ENCODE peak calls at places on chromosomes 11 and 22, in four cellular contexts. F is esophagus squamous epithelium, X is GM12864, A is body of pancreas. N is an unnamed sample.

GRCh38 chr22:40597541-40598453 is 38.7 kb downstream of the MRTFA start:
- DNase-seq in A (peak; percentile 19), X (no peak), F (no peak), N (no peak)

GRCh38 chr11:34395916-34396555 is 38.2 kb upstream of the ABTB2 start:
- DNase-seq in F (no peak), X (no peak), A (no peak), N (no peak)

GRCh38 chr22:36417281-36417686 is 29.5 kb upstream of the MYH9 start:
- DNase-seq in F (no peak), X (no peak), A (peak; percentile 93), N (no peak)

GRCh38 chr22:43827926-43828710 is 16.0 kb upstream of the EFCAB6 start:
- DNase-seq in F (no peak), X (no peak), A (no peak), N (no peak)

GRCh38 chr11:42526366-42526765 is 785.4 kb upstream of the API5 start:
- DNase-seq in F (no peak), X (no peak), A (no peak), N (no peak)

GRCh38 chr11:102010776-102011500 is 36.3 kb upstream of the CFAP300 start:
- DNase-seq in F (no peak), A (no peak), X (no peak), N (no peak)

GRCh38 chr11:62071408-62071807 is 52.4 kb upstream of the INCENP start:
- DNase-seq in F (no peak), X (no peak), A (no peak), N (no peak)

GRCh38 chr22:44336962-44337657 is 24.4 kb upstream of the SHISAL1 start:
- DNase-seq in X (no peak), F (no peak), A (no peak), N (no peak)

GRCh38 chr11:125645871-125646270 is 20.9 kb downstream of the CHEK1 start:
- DNase-seq in F (no peak), X (no peak), A (no peak), N (no peak)

GRCh38 chr11:67700141-67700540 is 25.7 kb upstream of the ALDH3B2 start:
- DNase-seq in X (no peak), A (no peak), F (no peak), N (no peak)

GRCh38 chr22:49643466-49643865 is 184.2 kb downstream of the BRD1 start:
- DNase-seq in F (no peak), X (no peak), A (no peak), N (no peak)

GRCh38 chr22:49645791-49646550 is 181.7 kb downstream of the BRD1 start:
- DNase-seq in X (no peak), F (no peak), A (no peak), N (no peak)

GRCh38 chr22:49646876-49647275 is 180.8 kb downstream of the BRD1 start:
- DNase-seq in X (no peak), F (no peak), A (no peak), N (no peak)

GRCh38 chr22:49643998-49644397 is 183.7 kb downstream of the BRD1 start:
- DNase-seq in X (no peak), F (no peak), A (no peak), N (no peak)

GRCh38 chr22:49645257-49645656 is 182.4 kb downstream of the BRD1 start:
- DNase-seq in F (no peak), X (no peak), A (no peak), N (no peak)
- TF ChIP-seq CTCF in F (no peak), X (no peak), A (no peak), N (no peak)

DNA sequence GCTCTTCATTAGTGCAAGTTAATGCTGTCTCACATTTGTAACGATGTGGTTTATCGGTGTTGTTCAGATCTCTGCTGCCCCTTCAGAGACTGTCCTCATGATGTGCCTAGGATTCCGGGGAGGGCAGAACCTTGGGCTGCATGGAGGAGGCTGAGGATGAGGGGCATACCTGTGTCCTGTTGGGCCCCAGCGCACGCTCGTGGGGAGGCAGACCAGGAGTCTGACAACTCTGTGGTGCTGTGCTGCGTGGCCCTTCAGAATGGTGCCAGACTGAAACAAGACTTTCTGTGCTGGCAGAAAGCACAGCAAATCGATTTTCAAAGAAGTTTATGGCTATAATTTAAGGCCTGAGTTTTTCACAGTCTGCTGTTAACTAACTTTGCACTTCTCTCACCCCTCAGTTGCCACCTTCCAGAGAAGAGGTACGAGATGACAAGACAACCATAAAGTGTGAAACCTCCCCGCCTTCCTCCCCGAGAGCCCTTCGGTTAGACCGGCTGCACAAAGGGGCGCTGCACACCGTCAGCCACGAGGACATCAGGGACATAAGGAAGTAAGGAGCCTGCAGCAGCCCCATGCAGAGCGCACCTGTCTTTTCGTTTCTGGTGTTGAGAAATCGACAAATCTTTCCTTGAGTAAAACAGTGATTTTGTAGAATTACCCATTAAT is 44.3 kb upstream of the CTTN start:
- DNase-seq in A (no peak), X (no peak), F (no peak), N (no peak)
- H3K4me3 ChIP-seq in A (no peak overlapping the region), X (no peak overlapping the region), F (no peak overlapping the region), N (no peak overlapping the region)

DNA sequence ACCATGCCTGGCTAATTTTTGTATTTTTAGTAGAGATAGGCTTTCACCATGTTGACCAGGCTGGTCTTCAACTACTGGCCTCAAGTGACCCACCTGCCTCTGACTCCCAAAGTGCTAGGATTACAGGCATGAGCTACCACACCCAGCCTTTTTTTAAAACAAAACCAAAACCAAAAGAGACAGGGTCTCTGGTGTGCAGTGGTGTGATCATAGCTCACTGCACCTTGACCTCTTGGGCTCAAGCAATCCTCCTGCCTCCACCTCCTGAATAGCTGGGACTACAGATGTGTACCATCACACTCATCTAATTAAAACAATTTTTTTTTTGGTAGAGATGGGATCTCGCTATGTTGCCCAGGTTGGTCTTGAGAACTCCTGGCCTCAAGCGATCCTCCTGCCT is 77.7 kb downstream of the PTPRJ start:
- DNase-seq in A (no peak), X (no peak), F (no peak), N (no peak)
- TF ChIP-seq CTCF in A (no peak), X (no peak), F (no peak), N (no peak)

GRCh38 chr22:38069372-38070249 is 12.4 kb downstream of the PICK1 start:
- DNase-seq in X (peak; percentile 13), F (no peak), A (no peak), N (no peak)
- H3K4me3 ChIP-seq in X (no peak overlapping the region), F (no peak overlapping the region), A (no peak overlapping the region), N (no peak overlapping the region)

DNA sequence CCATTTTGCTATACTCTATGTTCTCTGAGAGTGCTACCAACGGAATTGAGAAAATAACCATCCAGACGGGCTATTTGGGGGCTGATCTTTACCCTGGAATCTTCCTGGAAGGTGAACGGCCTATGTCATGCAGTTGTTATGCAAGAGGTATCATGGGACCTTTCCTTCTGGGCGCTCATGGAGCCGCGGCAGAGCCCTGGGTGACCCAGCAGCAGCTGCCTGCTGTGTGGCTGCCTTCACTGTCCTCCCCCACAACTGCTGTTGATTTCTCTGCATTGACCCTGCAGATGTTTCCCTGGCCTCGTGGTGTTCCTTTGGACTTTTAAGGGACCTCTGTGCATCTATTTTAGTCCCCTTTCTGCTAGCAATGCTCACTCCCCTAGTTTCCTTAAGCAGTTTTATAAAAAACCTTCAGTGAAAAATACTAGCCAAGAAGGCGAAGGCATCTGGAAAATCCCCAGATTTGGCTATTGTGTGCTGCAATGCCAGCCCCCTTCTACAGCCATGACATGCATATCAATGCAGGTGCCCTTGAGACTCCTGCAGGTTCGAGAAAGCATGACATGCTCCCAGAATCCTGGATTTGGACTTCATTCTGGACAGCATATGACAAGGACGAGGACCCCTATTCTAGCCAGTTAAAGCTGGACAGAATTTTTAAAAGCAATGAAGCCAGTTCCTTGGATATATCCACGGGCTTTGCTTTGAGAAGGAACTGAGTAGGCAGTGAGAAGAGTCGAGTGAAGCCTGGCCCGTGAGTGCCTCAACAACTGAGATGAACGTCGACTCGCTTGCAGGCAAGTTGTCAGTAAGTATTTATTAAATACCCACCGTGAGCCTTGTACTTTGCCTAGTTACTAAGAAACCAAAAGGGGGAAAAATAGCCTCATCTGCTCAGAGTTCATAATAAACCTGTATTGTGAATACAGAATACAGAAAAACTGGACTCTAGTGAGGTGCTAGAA is at the start of gene SLC25A18:
- DNase-seq in X (no peak), A (peak; percentile 46), F (no peak), N (no peak)
- TF ChIP-seq CTCF in X (no peak), A (no peak), F (no peak), N (no peak)

GRCh38 chr11:61008971-61009370 is 37.5 kb downstream of the CD6 start:
- DNase-seq in A (no peak), X (no peak), F (no peak), N (no peak)

GRCh38 chr11:61010466-61011238 is 39.2 kb downstream of the CD6 start:
- DNase-seq in X (no peak), F (no peak), A (no peak), N (no peak)

GRCh38 chr11:61009392-61010275 is 38.2 kb downstream of the CD6 start:
- DNase-seq in X (no peak), F (no peak), A (no peak), N (no peak)

GRCh38 chr11:61007383-61007970 is 36.0 kb downstream of the CD6 start:
- DNase-seq in A (peak; percentile 48), F (no peak), X (no peak), N (no peak)

GRCh38 chr11:61007971-61008896 is 36.8 kb downstream of the CD6 start:
- DNase-seq in X (no peak), A (peak; percentile 35), F (no peak), N (peak; percentile 55)
- H3K4me3 ChIP-seq in X (peak overlapping the region; percentile 22), A (no peak overlapping the region), F (peak overlapping the region; percentile 33), N (peak overlapping the region; percentile 49)

GRCh38 chr11:134361661-134362060 is 29.9 kb downstream of the GLB1L2 start:
- DNase-seq in A (peak; percentile 7), X (no peak), F (no peak), N (no peak)
- TF ChIP-seq CTCF in A (no peak), X (no peak), F (no peak), N (no peak)

GRCh38 chr22:50528682-50529415 is 963 bp downstream of the TYMP start:
- DNase-seq in A (no peak), F (no peak), X (no peak), N (peak; percentile 54)
- H3K4me3 ChIP-seq in A (no peak overlapping the region), F (peak overlapping the region; percentile 54), X (peak overlapping the region; percentile 63), N (peak overlapping the region; percentile 90)

N was measured in GM06990.